ENCODE peak calls at places on chromosome 21, in ten cellular contexts. C is RWPE1; F is MV-4-11; Z is mesenchymal stem cell; A is stimulated activated CD8-positive, alpha-beta memory T cell treated with anti-CD3 and anti-CD28 coated beads, Interleukin-4, amount 100 ng/mL, for 24 hours; B is amygdala; D is activated CD8-positive, alpha-beta memory T cell treated with anti-CD3 and anti-CD28 coated beads, Interleukin-2, amount 50 U/mL, for 48 hours; X is NCI-H1092 treated with DMSO at 0.1 percent for 48 hours; T is HS-5; W is NCI-H748 treated with DMSO at 0.1 percent for 48 hours. R is an unnamed sample.

GRCh38 chr21:46213620-46214286 is 14.8 kb downstream of the LSS start:
- DNase-seq in C (no peak), F (no peak), Z (no peak), A (no peak), B (no peak), D (no peak), X (no peak), T (no peak), W (no peak), R (no peak)

GRCh38 chr21:41025057-41025390 is 142.9 kb upstream of the BACE2 start:
- DNase-seq in C (no peak), F (no peak), Z (no peak), A (no peak), B (no peak), D (no peak), X (peak; percentile 58), T (no peak), W (no peak), R (no peak)

GRCh38 chr21:41141031-41141457 is 26.9 kb upstream of the BACE2 start:
- DNase-seq in C (peak; percentile 17), F (no peak), Z (no peak), A (no peak), B (no peak), D (no peak), X (no peak), T (peak; percentile 26), W (no peak), R (no peak)

GRCh38 chr21:20996421-20997307 is 1.5 kb upstream of the NCAM2 start:
- DNase-seq in C (no peak), F (peak; percentile 6), Z (peak; percentile 69), A (no peak), B (no peak), D (no peak), X (no peak), T (no peak), W (no peak), R (no peak)

GRCh38 chr21:44800103-44800502 is 1.5 kb downstream of the UBE2G2 start:
- DNase-seq in C (peak; percentile 34), F (no peak), Z (peak; percentile 47), A (no peak), B (no peak), D (no peak), X (no peak), T (no peak), W (no peak), R (no peak)

GRCh38 chr21:33976082-33976979 is 60.7 kb upstream of the ATP5PO start:
- DNase-seq in C (peak; percentile 94), F (peak; percentile 95), Z (peak; percentile 95), A (peak; percentile 33), B (no peak), D (peak; percentile 70), X (no peak), T (peak; percentile 97), W (no peak), R (no peak)

GRCh38 chr21:40923914-40924313 is 77.0 kb upstream of the DSCAM start:
- DNase-seq in C (no peak), F (no peak), Z (no peak), A (no peak), B (no peak), D (no peak), X (no peak), T (no peak), W (no peak), R (no peak)

GRCh38 chr21:44354001-44354405 is 582 bp downstream of the TRPM2 start:
- DNase-seq in C (no peak), F (peak; percentile 98), Z (no peak), A (no peak), B (no peak), D (no peak), X (no peak), T (no peak), W (no peak), R (no peak)

GRCh38 chr21:46121286-46122221 is 23.6 kb downstream of the COL6A2 start:
- DNase-seq in C (no peak), F (no peak), Z (no peak), A (no peak), B (no peak), D (peak; percentile 47), X (no peak), T (no peak), W (no peak), R (no peak)

GRCh38 chr21:42513985-42514882 is 582 bp downstream of the SLC37A1 start:
- DNase-seq in C (peak; percentile 38), F (no peak), Z (peak; percentile 58), A (peak; percentile 47), B (no peak), D (peak; percentile 82), X (peak; percentile 67), T (no peak), W (peak; percentile 22), R (peak; percentile 30)

GRCh38 chr21:30482130-30482529 is 2.0 kb upstream of the KRTAP19-1 start:
- DNase-seq in C (peak; percentile 23), F (no peak), Z (no peak), A (no peak), B (no peak), D (no peak), X (no peak), T (no peak), W (no peak), R (no peak)

GRCh38 chr21:42383331-42383730 is 12.5 kb downstream of the TMPRSS3 start:
- DNase-seq in C (no peak), F (no peak), Z (no peak), A (no peak), B (no peak), D (no peak), X (no peak), T (no peak), W (no peak), R (no peak)

GRCh38 chr21:29991624-29992023 is 51.8 kb upstream of the GRIK1 start:
- DNase-seq in C (no peak), F (no peak), Z (no peak), A (no peak), B (no peak), D (no peak), X (no peak), T (no peak), W (no peak), R (no peak)

GRCh38 chr21:39840373-39841097 is 26.7 kb upstream of the PCP4 start:
- DNase-seq in C (no peak), F (no peak), Z (no peak), A (no peak), B (no peak), D (no peak), X (peak; percentile 35), T (no peak), W (no peak), R (no peak)

GRCh38 chr21:35859677-35860076 is 200.6 kb downstream of the SETD4 start:
- DNase-seq in C (no peak), F (no peak), Z (no peak), A (no peak), B (no peak), D (no peak), X (no peak), T (no peak), W (no peak), R (no peak)

GRCh38 chr21:22892757-22893156 is 1894.5 kb downstream of the NCAM2 start:
- DNase-seq in C (no peak), F (no peak), Z (no peak), A (no peak), B (no peak), D (no peak), X (no peak), T (no peak), W (no peak), R (no peak)

GRCh38 chr21:16563795-16564194 is 834.0 kb downstream of the USP25 start:
- DNase-seq in C (peak; percentile 28), F (no peak), Z (no peak), A (no peak), B (no peak), D (no peak), X (no peak), T (peak; percentile 45), W (no peak), R (no peak)

GRCh38 chr21:26736449-26736848 is 108.8 kb downstream of the ADAMTS1 start:
- DNase-seq in C (no peak), F (peak; percentile 52), Z (peak; percentile 14), A (no peak), B (no peak), D (no peak), X (no peak), T (no peak), W (no peak), R (no peak)

GRCh38 chr21:20486303-20486702 is 511.9 kb upstream of the NCAM2 start:
- DNase-seq in C (no peak), F (no peak), Z (no peak), A (no peak), B (no peak), D (no peak), X (no peak), T (no peak), W (no peak), R (no peak)

GRCh38 chr21:43866233-43866632 is 1.2 kb downstream of the AGPAT3 start:
- DNase-seq in C (no peak), F (no peak), Z (peak; percentile 59), A (peak; percentile 35), B (peak; percentile 37), D (peak; percentile 79), X (no peak), T (no peak), W (no peak), R (peak; percentile 12)

GRCh38 chr21:34521561-34521960 is 9.6 kb upstream of the KCNE1 start:
- DNase-seq in C (no peak), F (no peak), Z (no peak), A (no peak), B (no peak), D (no peak), X (no peak), T (no peak), W (no peak), R (no peak)

GRCh38 chr21:45386728-45387371 is 18.1 kb upstream of the COL18A1 start:
- DNase-seq in C (no peak), F (peak; percentile 48), Z (peak; percentile 97), A (no peak), B (no peak), D (no peak), X (no peak), T (peak; percentile 67), W (no peak), R (no peak)

GRCh38 chr21:37696936-37697335 is 219.3 kb downstream of the KCNJ6 start:
- DNase-seq in C (no peak), F (no peak), Z (no peak), A (no peak), B (no peak), D (no peak), X (no peak), T (no peak), W (no peak), R (no peak)